ENCODE peak calls at places on chromosome 21, in five cellular contexts. U is fibroblast of villous mesenchyme; B is GM12865; G is Right ventricle myocardium superior; H is stimulated activated CD8-positive, alpha-beta memory T cell treated with anti-CD3 and anti-CD28 coated beads, Interleukin-2, amount 100 ng/mL, for 48 hours. W is an unnamed sample.

GRCh38 chr21:36030581-36031189 is 29.6 kb downstream of the SETD4 start:
- DNase-seq in B (no peak), U (no peak), G (no peak), H (no peak), W (no peak)

GRCh38 chr21:41759926-41760325 is 6.9 kb downstream of the RIPK4 start:
- DNase-seq in U (no peak), H (no peak), G (no peak), B (no peak), W (no peak)

GRCh38 chr21:31354604-31355443 is 10.8 kb upstream of the TIAM1 start:
- DNase-seq in G (no peak), U (peak), H (peak), B (peak), W (no peak)

GRCh38 chr21:28142692-28143091 is 850.0 kb downstream of the LTN1 start:
- DNase-seq in U (peak), G (no peak), B (no peak), H (no peak), W (no peak)

GRCh38 chr21:44534688-44535087 is 5.3 kb downstream of the KRTAP10-1 start:
- DNase-seq in H (no peak), B (no peak), U (no peak), G (peak), W (no peak)

GRCh38 chr21:37338671-37339526 is 27.7 kb upstream of the DYRK1A start:
- DNase-seq in B (no peak), G (peak), U (peak), H (no peak), W (peak)

GRCh38 chr21:44728716-44729115 is 17.3 kb upstream of the TSPEAR start:
- DNase-seq in H (no peak), B (no peak), G (no peak), U (no peak), W (no peak)

GRCh38 chr21:19405326-19405725 is 1001.7 kb upstream of the TMPRSS15 start:
- DNase-seq in B (no peak), H (no peak), U (no peak), G (no peak), W (no peak)

GRCh38 chr21:43290529-43291346 is 121.9 kb downstream of the CRYAA start:
- DNase-seq in H (no peak), B (peak), U (no peak), G (peak), W (no peak)

GRCh38 chr21:21163904-21164303 is 165.7 kb downstream of the NCAM2 start:
- DNase-seq in U (peak), H (no peak), B (peak), G (no peak), W (peak)

GRCh38 chr21:37984416-37984815 is 68.2 kb upstream of the KCNJ6 start:
- DNase-seq in G (no peak), U (no peak), B (no peak), H (no peak), W (no peak)

GRCh38 chr21:32994305-32994704 is 31.4 kb upstream of the OLIG2 start:
- DNase-seq in B (peak), G (no peak), U (peak), H (no peak), W (no peak)

W was measured in cardiac muscle cell.